ENCODE peak calls at places on chromosome 16, in nine cellular contexts. One of them, this sample, is unnamed.

GRCh38 chr16:51149251-51149661 is 1.8 kb downstream of the SALL1 start:
- DNase-seq in cardiac muscle cell: peak; percentile 50
- DNase-seq in Karpas-422: no peak
- DNase-seq in AG04450: no peak
- DNase-seq in fibroblast of lung: peak; percentile 44
- DNase-seq in upper lobe of right lung: no peak
- DNase-seq in uterus: peak; percentile 39
- DNase-seq in spleen: no peak
- DNase-seq in CD8-positive, alpha-beta T cell: no peak
- DNase-seq in this sample: no peak

GRCh38 chr16:86931410-86931941 is 353.1 kb downstream of the FOXL1 start:
- DNase-seq in Karpas-422: no peak
- DNase-seq in fibroblast of lung: peak; percentile 98
- DNase-seq in cardiac muscle cell: peak; percentile 66
- DNase-seq in uterus: peak; percentile 33
- DNase-seq in CD8-positive, alpha-beta T cell: no peak
- DNase-seq in spleen: peak; percentile 79
- DNase-seq in AG04450: peak; percentile 69
- DNase-seq in upper lobe of right lung: no peak
- DNase-seq in this sample: no peak

GRCh38 chr16:79286646-79287423 is 313.7 kb downstream of the MAF start:
- DNase-seq in upper lobe of right lung: peak; percentile 72
- DNase-seq in Karpas-422: peak; percentile 73
- DNase-seq in spleen: peak; percentile 89
- DNase-seq in fibroblast of lung: no peak
- DNase-seq in AG04450: no peak
- DNase-seq in uterus: no peak
- DNase-seq in CD8-positive, alpha-beta T cell: no peak
- DNase-seq in cardiac muscle cell: no peak
- DNase-seq in this sample: peak; percentile 9

GRCh38 chr16:12917653-12918052 is 16.3 kb downstream of the SHISA9 start:
- DNase-seq in AG04450: no peak
- DNase-seq in upper lobe of right lung: no peak
- DNase-seq in CD8-positive, alpha-beta T cell: no peak
- DNase-seq in uterus: no peak
- DNase-seq in Karpas-422: no peak
- DNase-seq in cardiac muscle cell: no peak
- DNase-seq in spleen: no peak
- DNase-seq in fibroblast of lung: no peak
- DNase-seq in this sample: no peak

GRCh38 chr16:50103764-50104163 is 38.0 kb downstream of the HEATR3 start:
- DNase-seq in AG04450: no peak
- DNase-seq in fibroblast of lung: no peak
- DNase-seq in CD8-positive, alpha-beta T cell: no peak
- DNase-seq in uterus: no peak
- DNase-seq in cardiac muscle cell: no peak
- DNase-seq in upper lobe of right lung: no peak
- DNase-seq in spleen: no peak
- DNase-seq in Karpas-422: no peak
- DNase-seq in this sample: no peak

GRCh38 chr16:1096164-1097082 is at the start of gene C1QTNF8:
- DNase-seq in Karpas-422: no peak
- DNase-seq in spleen: no peak
- DNase-seq in CD8-positive, alpha-beta T cell: no peak
- DNase-seq in AG04450: no peak
- DNase-seq in uterus: no peak
- DNase-seq in cardiac muscle cell: no peak
- DNase-seq in upper lobe of right lung: no peak
- DNase-seq in fibroblast of lung: no peak
- DNase-seq in this sample: no peak

GRCh38 chr16:29154100-29154499 is 169.2 kb downstream of the LAT start:
- DNase-seq in spleen: no peak
- DNase-seq in AG04450: no peak
- DNase-seq in fibroblast of lung: no peak
- DNase-seq in cardiac muscle cell: no peak
- DNase-seq in Karpas-422: no peak
- DNase-seq in upper lobe of right lung: no peak
- DNase-seq in uterus: no peak
- DNase-seq in CD8-positive, alpha-beta T cell: no peak
- DNase-seq in this sample: no peak

GRCh38 chr16:66515543-66516171 is 34.3 kb downstream of the TK2 start:
- DNase-seq in uterus: peak; percentile 44
- DNase-seq in spleen: no peak
- DNase-seq in fibroblast of lung: peak; percentile 84
- DNase-seq in upper lobe of right lung: no peak
- DNase-seq in Karpas-422: peak; percentile 68
- DNase-seq in AG04450: no peak
- DNase-seq in CD8-positive, alpha-beta T cell: no peak
- DNase-seq in cardiac muscle cell: no peak
- DNase-seq in this sample: no peak

GRCh38 chr16:78523212-78523995 is 423.9 kb downstream of the WWOX start:
- DNase-seq in fibroblast of lung: no peak
- DNase-seq in cardiac muscle cell: no peak
- DNase-seq in CD8-positive, alpha-beta T cell: no peak
- DNase-seq in upper lobe of right lung: no peak
- DNase-seq in AG04450: no peak
- DNase-seq in spleen: no peak
- DNase-seq in Karpas-422: no peak
- DNase-seq in uterus: no peak
- DNase-seq in this sample: no peak

GRCh38 chr16:20762404-20763123 is 1.2 kb upstream of the ACSM3 start:
- DNase-seq in fibroblast of lung: no peak
- DNase-seq in CD8-positive, alpha-beta T cell: no peak
- DNase-seq in upper lobe of right lung: no peak
- DNase-seq in spleen: no peak
- DNase-seq in AG04450: no peak
- DNase-seq in Karpas-422: no peak
- DNase-seq in uterus: no peak
- DNase-seq in cardiac muscle cell: no peak
- DNase-seq in this sample: no peak
- H3K27ac ChIP-seq in fibroblast of lung: no peak overlapping the region
- H3K27ac ChIP-seq in CD8-positive, alpha-beta T cell: no peak overlapping the region
- H3K27ac ChIP-seq in upper lobe of right lung: peak overlapping the region; percentile 88
- H3K27ac ChIP-seq in spleen: peak overlapping the region; percentile 86
- H3K27ac ChIP-seq in AG04450: no peak overlapping the region
- H3K27ac ChIP-seq in Karpas-422: no peak overlapping the region
- H3K27ac ChIP-seq in uterus: peak overlapping the region; percentile 74
- H3K27ac ChIP-seq in cardiac muscle cell: no peak overlapping the region
- H3K27ac ChIP-seq in this sample: no peak overlapping the region

GRCh38 chr16:56724191-56724590 is 5.7 kb upstream of the NUP93 start:
- DNase-seq in fibroblast of lung: no peak
- DNase-seq in uterus: no peak
- DNase-seq in AG04450: no peak
- DNase-seq in cardiac muscle cell: no peak
- DNase-seq in CD8-positive, alpha-beta T cell: no peak
- DNase-seq in upper lobe of right lung: no peak
- DNase-seq in spleen: no peak
- DNase-seq in Karpas-422: no peak
- DNase-seq in this sample: no peak
- H3K27ac ChIP-seq in fibroblast of lung: no peak overlapping the region
- H3K27ac ChIP-seq in uterus: no peak overlapping the region
- H3K27ac ChIP-seq in AG04450: no peak overlapping the region
- H3K27ac ChIP-seq in cardiac muscle cell: no peak overlapping the region
- H3K27ac ChIP-seq in CD8-positive, alpha-beta T cell: no peak overlapping the region
- H3K27ac ChIP-seq in upper lobe of right lung: no peak overlapping the region
- H3K27ac ChIP-seq in spleen: no peak overlapping the region
- H3K27ac ChIP-seq in Karpas-422: no peak overlapping the region
- H3K27ac ChIP-seq in this sample: no peak overlapping the region

GRCh38 chr16:26827386-26827785 is 239.3 kb upstream of the C16orf82 start:
- DNase-seq in fibroblast of lung: no peak
- DNase-seq in spleen: no peak
- DNase-seq in uterus: no peak
- DNase-seq in AG04450: no peak
- DNase-seq in CD8-positive, alpha-beta T cell: no peak
- DNase-seq in cardiac muscle cell: no peak
- DNase-seq in upper lobe of right lung: no peak
- DNase-seq in Karpas-422: no peak
- DNase-seq in this sample: no peak
- H3K27ac ChIP-seq in fibroblast of lung: no peak overlapping the region
- H3K27ac ChIP-seq in spleen: no peak overlapping the region
- H3K27ac ChIP-seq in uterus: no peak overlapping the region
- H3K27ac ChIP-seq in AG04450: no peak overlapping the region
- H3K27ac ChIP-seq in CD8-positive, alpha-beta T cell: no peak overlapping the region
- H3K27ac ChIP-seq in cardiac muscle cell: no peak overlapping the region
- H3K27ac ChIP-seq in upper lobe of right lung: no peak overlapping the region
- H3K27ac ChIP-seq in Karpas-422: no peak overlapping the region
- H3K27ac ChIP-seq in this sample: no peak overlapping the region

DNA sequence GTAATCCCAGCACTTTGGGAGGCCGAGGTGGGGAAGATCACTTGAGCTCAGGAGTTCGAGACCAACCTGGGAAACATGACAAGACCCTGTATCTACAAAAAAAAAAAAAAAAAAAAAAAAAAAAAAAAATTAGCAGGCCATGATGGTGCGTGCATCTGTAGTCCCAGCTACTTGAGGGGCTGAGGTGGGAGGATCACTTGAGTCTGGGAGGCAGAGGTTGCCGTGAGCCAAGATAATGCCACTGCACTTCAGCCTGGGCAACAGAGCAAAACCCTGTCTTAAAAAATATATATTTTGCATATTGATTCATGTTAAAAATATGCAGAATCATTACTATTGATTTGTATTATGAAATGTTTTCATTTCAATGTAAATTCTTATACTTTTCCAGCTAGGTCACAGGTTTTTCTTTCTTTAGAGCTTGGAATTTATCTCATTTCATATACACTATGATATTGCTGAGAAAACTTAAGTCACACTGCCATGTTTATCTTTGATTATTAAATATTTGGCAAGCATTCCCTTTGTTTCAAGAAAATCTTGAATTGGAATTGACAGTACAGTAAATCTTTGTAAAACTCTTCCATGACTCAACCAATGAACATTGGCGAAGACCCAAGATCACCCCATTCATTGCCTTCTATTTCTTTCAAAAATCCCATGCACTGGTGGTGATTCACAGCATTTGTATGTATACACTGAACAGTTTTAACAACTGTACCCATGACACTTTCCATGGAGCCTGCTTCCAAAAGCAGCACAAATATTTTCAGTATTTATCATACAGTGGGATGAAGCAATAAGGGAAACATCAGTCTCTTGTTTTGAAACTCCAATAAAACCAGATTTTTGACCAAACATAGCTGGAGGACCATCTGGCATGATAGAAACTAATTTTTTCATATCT is 83.5 kb upstream of the TNRC6A start:
- DNase-seq in AG04450: peak; percentile 99
- DNase-seq in uterus: peak; percentile 56
- DNase-seq in Karpas-422: no peak
- DNase-seq in CD8-positive, alpha-beta T cell: no peak
- DNase-seq in spleen: no peak
- DNase-seq in fibroblast of lung: peak; percentile 99
- DNase-seq in cardiac muscle cell: no peak
- DNase-seq in upper lobe of right lung: no peak
- DNase-seq in this sample: no peak
- H3K27ac ChIP-seq in AG04450: peak overlapping the region; percentile 86
- H3K27ac ChIP-seq in uterus: peak overlapping the region; percentile 36
- H3K27ac ChIP-seq in Karpas-422: no peak overlapping the region
- H3K27ac ChIP-seq in CD8-positive, alpha-beta T cell: no peak overlapping the region
- H3K27ac ChIP-seq in spleen: no peak overlapping the region
- H3K27ac ChIP-seq in fibroblast of lung: peak overlapping the region; percentile 77
- H3K27ac ChIP-seq in cardiac muscle cell: no peak overlapping the region
- H3K27ac ChIP-seq in upper lobe of right lung: no peak overlapping the region
- H3K27ac ChIP-seq in this sample: no peak overlapping the region

GRCh38 chr16:11737678-11738077 is 5.0 kb downstream of the TXNDC11 start:
- DNase-seq in upper lobe of right lung: no peak
- DNase-seq in fibroblast of lung: no peak
- DNase-seq in uterus: no peak
- DNase-seq in Karpas-422: no peak
- DNase-seq in AG04450: no peak
- DNase-seq in cardiac muscle cell: no peak
- DNase-seq in spleen: no peak
- DNase-seq in CD8-positive, alpha-beta T cell: no peak
- DNase-seq in this sample: no peak

GRCh38 chr16:11742536-11743307 is at the start of gene TXNDC11:
- DNase-seq in CD8-positive, alpha-beta T cell: peak; percentile 100
- DNase-seq in spleen: peak; percentile 100
- DNase-seq in uterus: peak; percentile 99
- DNase-seq in AG04450: peak; percentile 93
- DNase-seq in upper lobe of right lung: peak; percentile 100
- DNase-seq in fibroblast of lung: peak; percentile 96
- DNase-seq in Karpas-422: peak; percentile 100
- DNase-seq in cardiac muscle cell: peak; percentile 99
- DNase-seq in this sample: peak; percentile 97

GRCh38 chr16:11738742-11739544 is 3.7 kb downstream of the TXNDC11 start:
- DNase-seq in AG04450: no peak
- DNase-seq in uterus: no peak
- DNase-seq in upper lobe of right lung: no peak
- DNase-seq in fibroblast of lung: no peak
- DNase-seq in cardiac muscle cell: no peak
- DNase-seq in CD8-positive, alpha-beta T cell: no peak
- DNase-seq in spleen: no peak
- DNase-seq in Karpas-422: no peak
- DNase-seq in this sample: no peak

GRCh38 chr16:11742041-11742535 is 569 bp downstream of the TXNDC11 start:
- DNase-seq in uterus: peak; percentile 39
- DNase-seq in upper lobe of right lung: peak; percentile 85
- DNase-seq in fibroblast of lung: peak; percentile 15
- DNase-seq in cardiac muscle cell: no peak
- DNase-seq in CD8-positive, alpha-beta T cell: peak; percentile 49
- DNase-seq in spleen: peak; percentile 93
- DNase-seq in AG04450: no peak
- DNase-seq in Karpas-422: peak; percentile 73
- DNase-seq in this sample: no peak

DNA sequence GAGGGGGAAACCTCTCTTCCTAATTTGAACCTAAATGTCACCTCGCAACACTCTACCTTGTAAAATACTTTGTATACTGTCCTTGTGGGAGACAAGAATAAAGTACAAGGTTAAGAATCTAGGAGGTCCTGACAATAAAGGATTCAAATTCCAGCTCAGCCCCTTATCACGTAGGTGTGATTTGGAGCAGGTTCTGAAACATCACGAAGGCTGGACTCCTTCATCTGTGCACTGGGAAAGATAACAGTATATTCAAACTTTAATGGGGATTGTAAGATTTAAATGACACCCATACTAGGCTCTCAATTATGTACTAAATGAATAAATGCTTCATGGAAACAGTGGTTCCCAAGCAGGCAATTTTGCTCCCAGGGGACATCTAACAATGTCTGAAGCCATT is 2.1 kb downstream of the TXNDC11 start:
- DNase-seq in CD8-positive, alpha-beta T cell: no peak
- DNase-seq in Karpas-422: no peak
- DNase-seq in AG04450: no peak
- DNase-seq in fibroblast of lung: no peak
- DNase-seq in cardiac muscle cell: no peak
- DNase-seq in uterus: no peak
- DNase-seq in spleen: no peak
- DNase-seq in upper lobe of right lung: no peak
- DNase-seq in this sample: no peak
- H3K27ac ChIP-seq in CD8-positive, alpha-beta T cell: no peak overlapping the region
- H3K27ac ChIP-seq in Karpas-422: peak overlapping the region; percentile 72
- H3K27ac ChIP-seq in AG04450: no peak overlapping the region
- H3K27ac ChIP-seq in fibroblast of lung: no peak overlapping the region
- H3K27ac ChIP-seq in cardiac muscle cell: no peak overlapping the region
- H3K27ac ChIP-seq in uterus: peak overlapping the region; percentile 95
- H3K27ac ChIP-seq in spleen: peak overlapping the region; percentile 99
- H3K27ac ChIP-seq in upper lobe of right lung: peak overlapping the region; percentile 95
- H3K27ac ChIP-seq in this sample: no peak overlapping the region